ENCODE peak calls at places on chromosome 15, in seven cellular contexts. L is MCF 10A; Z is fibroblast of villous mesenchyme; M is CD4-positive, alpha-beta T cell; H is GM20000; P is A549; B is choroid plexus epithelial cell. J is an unnamed sample.

GRCh38 chr15:56040081-56041035 is 46.9 kb upstream of the NEDD4 start:
- DNase-seq in L (peak), Z (peak), M (no peak), H (no peak), P (peak), B (peak), J (no peak)

GRCh38 chr15:51349156-51349844 is 7.8 kb downstream of the GLDN start:
- DNase-seq in L (no peak), Z (no peak), M (no peak), H (no peak), P (no peak), B (peak), J (no peak)

GRCh38 chr15:39083213-39083612 is 497.7 kb upstream of the THBS1 start:
- DNase-seq in L (peak), Z (peak), M (no peak), H (no peak), P (no peak), B (peak), J (no peak)

GRCh38 chr15:91200101-91200754 is 100.2 kb downstream of the SV2B start:
- DNase-seq in L (no peak), Z (no peak), M (no peak), H (no peak), P (no peak), B (no peak), J (no peak)

GRCh38 chr15:101066501-101067408 is 147.6 kb downstream of the LRRK1 start:
- DNase-seq in L (no peak), Z (no peak), M (no peak), H (no peak), P (no peak), B (no peak), J (no peak)

GRCh38 chr15:65962187-65962586 is 92.9 kb downstream of the RAB11A start:
- DNase-seq in L (peak), Z (no peak), M (no peak), H (no peak), P (peak), B (no peak), J (no peak)

GRCh38 chr15:51267714-51268105 is 70.7 kb downstream of the CYP19A1 start:
- DNase-seq in L (no peak), Z (peak), M (no peak), H (no peak), P (no peak), B (peak), J (peak)

GRCh38 chr15:62079594-62079993 is 12.8 kb downstream of the C2CD4A start:
- DNase-seq in L (no peak), Z (no peak), M (no peak), H (no peak), P (no peak), B (no peak), J (no peak)

GRCh38 chr15:65862682-65863081 is 6.6 kb upstream of the RAB11A start:
- DNase-seq in L (peak), Z (peak), M (peak), H (peak), P (peak), B (peak), J (peak)

GRCh38 chr15:67241132-67241855 is 13.2 kb downstream of the AAGAB start:
- DNase-seq in L (no peak), Z (no peak), M (no peak), H (peak), P (no peak), B (no peak), J (no peak)

GRCh38 chr15:101657968-101658784 is 6.0 kb upstream of the TM2D3 start:
- DNase-seq in L (peak), Z (no peak), M (no peak), H (no peak), P (no peak), B (no peak), J (no peak)

GRCh38 chr15:71634820-71635219 is 175.5 kb upstream of the NR2E3 start:
- DNase-seq in L (no peak), Z (peak), M (no peak), H (no peak), P (no peak), B (no peak), J (no peak)

GRCh38 chr15:100690032-100690785 is 87.8 kb downstream of the ASB7 start:
- DNase-seq in L (no peak), Z (no peak), M (no peak), H (no peak), P (no peak), B (no peak), J (no peak)

GRCh38 chr15:25171856-25172687 is 217.3 kb downstream of the SNRPN start:
- DNase-seq in L (no peak), Z (no peak), M (no peak), H (no peak), P (no peak), B (no peak), J (no peak)

GRCh38 chr15:51318382-51319150 is 19.8 kb downstream of the CYP19A1 start:
- DNase-seq in L (no peak), Z (peak), M (no peak), H (no peak), P (no peak), B (peak), J (no peak)

GRCh38 chr15:74788716-74789151 is 6.9 kb downstream of the CSK start:
- DNase-seq in L (no peak), Z (no peak), M (no peak), H (peak), P (no peak), B (no peak), J (no peak)

GRCh38 chr15:47301481-47301880 is 415.8 kb upstream of the SEMA6D start:
- DNase-seq in L (no peak), Z (no peak), M (no peak), H (no peak), P (no peak), B (no peak), J (no peak)

GRCh38 chr15:52234596-52235541 is 43.7 kb upstream of the GNB5 start:
- DNase-seq in L (no peak), Z (no peak), M (peak), H (peak), P (no peak), B (no peak), J (no peak)

GRCh38 chr15:91861223-91861622 is 7.7 kb downstream of the SLCO3A1 start:
- DNase-seq in L (no peak), Z (no peak), M (no peak), H (no peak), P (no peak), B (no peak), J (no peak)

GRCh38 chr15:64343222-64343621 is 12.8 kb downstream of the CSNK1G1 start:
- DNase-seq in L (no peak), Z (no peak), M (no peak), H (no peak), P (no peak), B (no peak), J (no peak)

GRCh38 chr15:90394702-90395442 is 6.8 kb downstream of the IQGAP1 start:
- DNase-seq in L (no peak), Z (no peak), M (no peak), H (no peak), P (no peak), B (no peak), J (no peak)

GRCh38 chr15:93418566-93418965 is 329.6 kb upstream of the RGMA start:
- DNase-seq in L (no peak), Z (no peak), M (no peak), H (no peak), P (no peak), B (no peak), J (no peak)

GRCh38 chr15:44633603-44634002 is 29.9 kb downstream of the SPG11 start:
- DNase-seq in L (peak), Z (peak), M (no peak), H (no peak), P (no peak), B (peak), J (no peak)

GRCh38 chr15:85329561-85330421 is 50.6 kb upstream of the AKAP13 start:
- DNase-seq in L (no peak), Z (peak), M (no peak), H (peak), P (peak), B (peak), J (no peak)

GRCh38 chr15:71532994-71533393 is 277.4 kb upstream of the NR2E3 start:
- DNase-seq in L (peak), Z (peak), M (no peak), H (peak), P (peak), B (peak), J (no peak)

GRCh38 chr15:76799760-76800159 is 105.4 kb downstream of the SCAPER start:
- DNase-seq in L (peak), Z (peak), M (no peak), H (no peak), P (peak), B (peak), J (no peak)

GRCh38 chr15:37101634-37102314 is 1.4 kb upstream of the MEIS2 start:
- DNase-seq in L (peak), Z (peak), M (no peak), H (peak), P (peak), B (peak), J (peak)

GRCh38 chr15:90638963-90639362 is 78.2 kb upstream of the BLM start:
- DNase-seq in L (no peak), Z (no peak), M (no peak), H (no peak), P (no peak), B (no peak), J (no peak)

GRCh38 chr15:31212286-31212685 is 110.8 kb upstream of the TRPM1 start:
- DNase-seq in L (no peak), Z (no peak), M (no peak), H (no peak), P (no peak), B (peak), J (no peak)

GRCh38 chr15:98873441-98874218 is 134.0 kb downstream of the PGPEP1L start:
- DNase-seq in L (peak), Z (peak), M (no peak), H (no peak), P (peak), B (peak), J (no peak)

GRCh38 chr15:84570164-84570692 is 30.6 kb upstream of the ZSCAN2 start:
- DNase-seq in L (peak), Z (peak), M (peak), H (peak), P (peak), B (peak), J (peak)

GRCh38 chr15:31357148-31357547 is 30.5 kb downstream of the KLF13 start:
- DNase-seq in L (no peak), Z (no peak), M (no peak), H (no peak), P (no peak), B (no peak), J (no peak)

GRCh38 chr15:63535689-63536088 is 31.3 kb downstream of the USP3 start:
- DNase-seq in L (no peak), Z (no peak), M (no peak), H (no peak), P (no peak), B (no peak), J (no peak)

GRCh38 chr15:80420658-80421057 is 16.5 kb downstream of the ARNT2 start:
- DNase-seq in L (no peak), Z (no peak), M (no peak), H (no peak), P (no peak), B (no peak), J (no peak)
- TF ChIP-seq CTCF in L (no peak), Z (no peak), M (no peak), H (no peak), P (no peak), B (no peak), J (no peak)

DNA sequence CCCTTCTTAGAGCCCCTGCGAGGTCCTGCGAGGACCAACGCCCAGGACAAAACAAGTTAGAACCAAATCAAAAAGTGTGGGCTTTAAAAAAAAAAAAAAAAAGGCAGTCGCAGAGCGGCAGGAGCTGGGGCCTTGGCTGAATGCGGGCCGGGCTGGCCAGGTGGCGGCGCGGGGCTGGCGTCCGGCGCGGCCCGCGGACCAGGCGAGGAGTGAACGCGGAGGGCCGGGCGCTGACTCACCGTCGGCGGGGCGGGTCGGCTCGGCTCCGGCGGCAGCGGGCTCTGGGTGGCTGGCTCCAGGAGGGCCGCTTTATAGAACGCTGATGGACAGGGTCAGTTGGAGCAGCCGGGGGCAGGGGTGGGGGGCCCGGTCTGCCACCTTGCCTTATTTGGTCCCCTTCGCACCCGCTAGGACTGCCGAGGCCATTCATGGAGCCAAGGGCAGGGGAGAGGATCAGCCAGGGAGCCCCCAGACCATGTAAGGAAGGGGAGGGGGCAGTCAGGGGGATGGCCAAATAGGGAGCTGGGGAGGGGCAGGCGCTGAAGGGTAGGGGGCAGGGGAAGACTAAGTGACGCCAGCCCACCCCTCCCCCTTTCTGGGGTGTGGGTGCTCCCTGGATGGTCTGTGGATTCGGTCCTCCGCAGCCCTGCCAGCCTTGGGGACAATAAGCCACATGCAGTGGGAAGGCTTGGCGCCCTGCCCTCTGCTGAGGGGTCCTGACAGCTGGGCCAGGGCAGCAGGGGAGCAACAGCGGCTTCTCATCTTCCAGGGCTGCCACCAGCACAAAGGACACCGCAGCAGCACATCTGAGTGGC is at the start of gene ACTC1:
- DNase-seq in L (peak), Z (peak), M (no peak), H (no peak), P (peak), B (peak), J (peak)
- TF ChIP-seq CTCF in L (no peak), Z (peak), M (no peak), H (no peak), P (peak), B (no peak), J (no peak)

GRCh38 chr15:73052679-73053397 is 575 bp downstream of the NEO1 start:
- DNase-seq in L (peak), Z (peak), M (peak), H (peak), P (peak), B (peak), J (peak)
- TF ChIP-seq CTCF in L (peak), Z (peak), M (peak), H (peak), P (peak), B (peak), J (peak)

GRCh38 chr15:89155656-89156055 is 65.7 kb downstream of the RLBP1 start:
- DNase-seq in L (no peak), Z (no peak), M (no peak), H (no peak), P (no peak), B (no peak), J (no peak)

GRCh38 chr15:89157918-89158564 is 63.3 kb downstream of the RLBP1 start:
- DNase-seq in L (no peak), Z (no peak), M (no peak), H (no peak), P (no peak), B (no peak), J (no peak)

GRCh38 chr15:89161666-89162065 is 59.7 kb downstream of the RLBP1 start:
- DNase-seq in L (no peak), Z (no peak), M (no peak), H (no peak), P (no peak), B (no peak), J (no peak)

GRCh38 chr15:89157061-89157460 is 64.3 kb downstream of the RLBP1 start:
- DNase-seq in L (no peak), Z (no peak), M (no peak), H (no peak), P (no peak), B (no peak), J (no peak)
- TF ChIP-seq CTCF in L (no peak), Z (no peak), M (no peak), H (no peak), P (no peak), B (no peak), J (no peak)

GRCh38 chr15:78004919-78005634 is 72.4 kb downstream of the TBC1D2B start:
- DNase-seq in L (peak), Z (peak), M (no peak), H (no peak), P (peak), B (peak), J (no peak)
- TF ChIP-seq CTCF in L (no peak), Z (peak), M (no peak), H (no peak), P (no peak), B (peak), J (no peak)

DNA sequence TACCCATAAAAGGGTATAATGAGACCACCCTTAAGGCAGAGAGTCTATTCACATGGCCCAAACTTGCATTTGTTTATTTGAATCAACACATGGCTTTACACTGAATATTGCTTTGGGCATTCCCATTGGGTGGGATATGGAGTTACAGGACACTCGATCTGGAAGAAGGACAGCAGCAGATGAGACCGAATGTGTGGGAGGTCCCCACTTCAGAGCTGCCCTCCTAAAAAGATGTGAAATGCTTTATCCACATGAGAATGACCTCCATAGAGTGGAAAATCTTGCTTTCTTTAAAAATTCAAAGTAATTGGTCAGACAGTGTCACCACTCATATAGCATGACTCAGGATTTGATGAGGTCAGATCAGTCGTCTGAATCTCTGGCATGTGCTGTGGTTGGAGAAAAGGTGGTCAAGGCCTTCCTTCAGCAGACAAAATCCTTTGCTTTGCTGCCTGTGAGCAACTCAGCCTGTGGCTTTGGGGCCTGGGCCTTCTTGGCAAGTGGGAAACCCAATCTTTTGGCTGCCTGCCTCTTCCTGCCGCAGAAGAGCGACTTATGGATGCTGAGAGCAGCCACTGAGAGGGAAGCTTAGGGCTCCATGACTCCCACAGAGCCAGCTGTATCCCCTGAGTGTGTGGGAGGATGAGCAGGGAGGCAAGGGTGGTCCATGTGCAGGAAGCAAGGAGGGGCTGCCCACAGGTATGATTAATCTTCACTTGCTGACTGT is 39.3 kb downstream of the IL16 start:
- DNase-seq in L (peak), Z (peak), M (no peak), H (no peak), P (peak), B (peak), J (no peak)
- TF ChIP-seq CTCF in L (no peak), Z (no peak), M (no peak), H (no peak), P (no peak), B (no peak), J (no peak)

GRCh38 chr15:96701876-96702275 is 371.4 kb downstream of the NR2F2 start:
- DNase-seq in L (no peak), Z (no peak), M (no peak), H (no peak), P (no peak), B (no peak), J (no peak)

GRCh38 chr15:96703087-96703486 is 372.6 kb downstream of the NR2F2 start:
- DNase-seq in L (no peak), Z (no peak), M (no peak), H (no peak), P (no peak), B (no peak), J (no peak)

GRCh38 chr15:96703794-96704550 is 373.5 kb downstream of the NR2F2 start:
- DNase-seq in L (no peak), Z (no peak), M (no peak), H (no peak), P (no peak), B (no peak), J (no peak)

GRCh38 chr15:96699871-96700401 is 369.4 kb downstream of the NR2F2 start:
- DNase-seq in L (no peak), Z (no peak), M (no peak), H (no peak), P (no peak), B (no peak), J (no peak)

DNA sequence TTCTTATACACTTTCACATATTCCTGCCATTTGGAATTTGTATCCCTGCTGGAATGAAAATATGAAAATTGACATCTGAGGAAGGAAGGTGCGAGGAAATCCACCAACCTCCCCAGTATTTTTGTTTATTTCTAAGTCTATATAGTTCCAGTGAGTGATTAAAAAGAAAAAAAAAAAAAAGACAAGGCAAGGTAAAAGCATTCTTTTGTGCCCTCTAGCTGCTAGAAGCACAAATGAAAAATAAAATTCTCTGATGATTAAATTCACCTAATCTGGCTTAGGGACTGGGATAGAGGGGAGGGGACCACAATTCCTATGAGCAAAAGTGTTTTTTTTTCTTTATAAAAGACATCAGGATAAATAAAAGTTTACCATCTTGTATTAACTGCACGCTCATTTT is 370.9 kb downstream of the NR2F2 start:
- DNase-seq in L (no peak), Z (no peak), M (no peak), H (no peak), P (no peak), B (peak), J (no peak)
- TF ChIP-seq CTCF in L (peak), Z (no peak), M (no peak), H (no peak), P (no peak), B (peak), J (no peak)

DNA sequence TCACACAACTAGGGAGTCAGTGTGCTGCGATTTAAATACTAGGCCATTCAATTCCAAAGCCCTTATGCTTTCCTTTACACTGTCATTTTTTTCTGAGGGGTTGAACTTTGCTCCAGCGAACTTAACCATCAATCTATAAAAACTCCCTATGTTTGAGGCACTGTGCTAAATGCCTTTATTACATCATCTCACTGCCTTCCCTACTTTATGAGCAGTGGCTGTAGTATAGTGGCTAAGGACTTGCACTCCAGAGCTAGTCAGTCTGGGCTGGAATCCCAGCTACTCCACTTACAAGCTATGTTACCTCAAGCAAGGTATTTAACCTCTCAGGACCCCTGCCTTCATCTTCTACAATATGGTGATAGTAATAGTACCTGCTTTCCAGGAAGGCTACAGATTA is 27.0 kb upstream of the WDR72 start:
- DNase-seq in L (no peak), Z (no peak), M (no peak), H (no peak), P (no peak), B (no peak), J (no peak)
- TF ChIP-seq CTCF in L (no peak), Z (no peak), M (no peak), H (no peak), P (no peak), B (no peak), J (no peak)